ENCODE peak calls at places on chromosomes 16 and 17, in five cellular contexts. One of them, this sample, is unnamed.

GRCh38 chr17:59498421-59499307 is 66.7 kb upstream of the DHX40 start:
- DNase-seq in right atrium auricular region: no peak
- DNase-seq in GM12865: no peak
- DNase-seq in heart left ventricle: no peak
- DNase-seq in cardiac fibroblast: no peak
- DNase-seq in this sample: no peak

GRCh38 chr17:9330140-9330902 is 245.3 kb downstream of the STX8 start:
- DNase-seq in right atrium auricular region: no peak
- DNase-seq in GM12865: no peak
- DNase-seq in heart left ventricle: no peak
- DNase-seq in cardiac fibroblast: no peak
- DNase-seq in this sample: no peak

GRCh38 chr16:85746431-85747227 is 4.3 kb downstream of the C16orf74 start:
- DNase-seq in right atrium auricular region: no peak
- DNase-seq in GM12865: peak; percentile 78
- DNase-seq in heart left ventricle: no peak
- DNase-seq in cardiac fibroblast: peak; percentile 66
- DNase-seq in this sample: peak; percentile 74

GRCh38 chr17:44219126-44219635 is 294 bp downstream of the UBTF start:
- DNase-seq in right atrium auricular region: no peak
- DNase-seq in GM12865: peak; percentile 89
- DNase-seq in heart left ventricle: peak; percentile 71
- DNase-seq in cardiac fibroblast: peak; percentile 58
- DNase-seq in this sample: peak; percentile 91

GRCh38 chr17:45409659-45410076 is 23.0 kb downstream of the ARHGAP27 start:
- DNase-seq in right atrium auricular region: no peak
- DNase-seq in GM12865: no peak
- DNase-seq in heart left ventricle: no peak
- DNase-seq in cardiac fibroblast: no peak
- DNase-seq in this sample: no peak

GRCh38 chr16:31703526-31704128 is 170.0 kb upstream of the ZNF267 start:
- DNase-seq in right atrium auricular region: no peak
- DNase-seq in GM12865: no peak
- DNase-seq in heart left ventricle: no peak
- DNase-seq in cardiac fibroblast: no peak
- DNase-seq in this sample: no peak

GRCh38 chr16:5851583-5851982 is 754.0 kb upstream of the EEF2KMT start:
- DNase-seq in right atrium auricular region: no peak
- DNase-seq in GM12865: peak; percentile 0
- DNase-seq in heart left ventricle: no peak
- DNase-seq in cardiac fibroblast: no peak
- DNase-seq in this sample: no peak

GRCh38 chr17:19897108-19897854 is 29.5 kb upstream of the ULK2 start:
- DNase-seq in right atrium auricular region: no peak
- DNase-seq in GM12865: no peak
- DNase-seq in heart left ventricle: peak; percentile 19
- DNase-seq in cardiac fibroblast: peak; percentile 16
- DNase-seq in this sample: no peak

GRCh38 chr17:9240659-9241370 is 219.5 kb downstream of the NTN1 start:
- DNase-seq in right atrium auricular region: peak; percentile 93
- DNase-seq in GM12865: no peak
- DNase-seq in heart left ventricle: peak; percentile 92
- DNase-seq in cardiac fibroblast: peak; percentile 55
- DNase-seq in this sample: no peak

GRCh38 chr17:15038656-15039055 is 226.5 kb downstream of the PMP22 start:
- DNase-seq in right atrium auricular region: no peak
- DNase-seq in GM12865: no peak
- DNase-seq in heart left ventricle: no peak
- DNase-seq in cardiac fibroblast: peak; percentile 0
- DNase-seq in this sample: no peak
- TF ChIP-seq CTCF in right atrium auricular region: no peak
- TF ChIP-seq CTCF in GM12865: no peak
- TF ChIP-seq CTCF in heart left ventricle: no peak
- TF ChIP-seq CTCF in cardiac fibroblast: no peak
- TF ChIP-seq CTCF in this sample: no peak

DNA sequence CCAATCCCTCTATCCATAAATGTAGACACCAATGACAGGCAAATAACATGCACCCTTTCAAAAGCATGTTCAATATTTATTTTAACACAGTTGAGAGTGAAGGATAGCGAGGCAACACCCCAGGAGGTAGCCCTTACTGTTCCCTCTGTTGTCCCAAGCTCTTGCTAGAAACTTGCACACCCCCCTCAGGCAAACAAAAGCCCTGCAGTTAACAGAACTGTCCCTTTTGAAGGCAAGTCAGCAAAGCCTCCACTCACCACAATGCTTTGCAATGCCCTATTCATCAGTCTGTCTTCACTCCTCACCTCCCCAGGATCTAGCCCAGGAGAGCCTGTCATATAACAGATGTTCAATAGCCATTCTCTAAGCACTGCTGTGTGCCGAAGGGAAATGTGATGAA is 3.5 kb upstream of the CNEP1R1 start:
- DNase-seq in right atrium auricular region: no peak
- DNase-seq in GM12865: peak; percentile 34
- DNase-seq in heart left ventricle: no peak
- DNase-seq in cardiac fibroblast: peak; percentile 33
- DNase-seq in this sample: no peak
- TF ChIP-seq CTCF in right atrium auricular region: no peak
- TF ChIP-seq CTCF in GM12865: no peak
- TF ChIP-seq CTCF in heart left ventricle: no peak
- TF ChIP-seq CTCF in cardiac fibroblast: peak; percentile 31
- TF ChIP-seq CTCF in this sample: no peak

GRCh38 chr17:6453279-6454024 is 9.2 kb downstream of the PIMREG start:
- DNase-seq in right atrium auricular region: no peak
- DNase-seq in GM12865: no peak
- DNase-seq in heart left ventricle: no peak
- DNase-seq in cardiac fibroblast: no peak
- DNase-seq in this sample: no peak
- TF ChIP-seq CTCF in right atrium auricular region: no peak
- TF ChIP-seq CTCF in GM12865: no peak
- TF ChIP-seq CTCF in heart left ventricle: no peak
- TF ChIP-seq CTCF in cardiac fibroblast: no peak
- TF ChIP-seq CTCF in this sample: no peak

GRCh38 chr16:53282975-53283946 is 151.0 kb upstream of the RBL2 start:
- DNase-seq in right atrium auricular region: no peak
- DNase-seq in GM12865: peak; percentile 20
- DNase-seq in heart left ventricle: no peak
- DNase-seq in cardiac fibroblast: peak; percentile 65
- DNase-seq in this sample: peak; percentile 8
- TF ChIP-seq CTCF in right atrium auricular region: peak; percentile 52
- TF ChIP-seq CTCF in GM12865: peak; percentile 29
- TF ChIP-seq CTCF in heart left ventricle: peak; percentile 33
- TF ChIP-seq CTCF in cardiac fibroblast: peak; percentile 58
- TF ChIP-seq CTCF in this sample: peak; percentile 18